ENCODE peak calls at places on chromosomes 6 and 20, in nine cellular contexts. One of them, this sample, is unnamed.
A peak's percentile ranks its signal among the peaks of the same experiment; 100 is the strongest.

GRCh38 chr20:60121903-60122302 is 163.7 kb downstream of the CDH26 start:
- DNase-seq in neural progenitor cell: no peak
- DNase-seq in SK-N-SH: no peak
- DNase-seq in GM23248: no peak
- DNase-seq in MM.1S: no peak
- DNase-seq in HCT116: no peak
- DNase-seq in PC-3: no peak
- DNase-seq in hepatocyte: no peak
- DNase-seq in OCI-LY7: no peak
- DNase-seq in this sample: no peak

GRCh38 chr6:41306187-41306854 is 19.8 kb upstream of the TREM1 start:
- DNase-seq in neural progenitor cell: peak; percentile 74
- DNase-seq in MM.1S: peak; percentile 56
- DNase-seq in PC-3: peak; percentile 82
- DNase-seq in GM23248: peak; percentile 58
- DNase-seq in OCI-LY7: peak; percentile 64
- DNase-seq in SK-N-SH: peak; percentile 54
- DNase-seq in hepatocyte: peak; percentile 81
- DNase-seq in HCT116: peak; percentile 58
- DNase-seq in this sample: peak; percentile 85

GRCh38 chr6:105648276-105648675 is 245.4 kb upstream of the PREP start:
- DNase-seq in neural progenitor cell: peak; percentile 27
- DNase-seq in PC-3: no peak
- DNase-seq in MM.1S: no peak
- DNase-seq in GM23248: no peak
- DNase-seq in OCI-LY7: no peak
- DNase-seq in HCT116: no peak
- DNase-seq in SK-N-SH: no peak
- DNase-seq in hepatocyte: no peak
- DNase-seq in this sample: peak; percentile 3

GRCh38 chr6:7991992-7992815 is 72.0 kb downstream of the BLOC1S5 start:
- DNase-seq in OCI-LY7: peak; percentile 76
- DNase-seq in GM23248: peak; percentile 90
- DNase-seq in SK-N-SH: peak; percentile 53
- DNase-seq in PC-3: peak; percentile 60
- DNase-seq in MM.1S: peak; percentile 78
- DNase-seq in neural progenitor cell: peak; percentile 33
- DNase-seq in HCT116: peak; percentile 24
- DNase-seq in hepatocyte: peak; percentile 44
- DNase-seq in this sample: peak; percentile 59

GRCh38 chr6:40520683-40521082 is 66.5 kb downstream of the LRFN2 start:
- DNase-seq in MM.1S: no peak
- DNase-seq in SK-N-SH: peak; percentile 33
- DNase-seq in HCT116: no peak
- DNase-seq in GM23248: no peak
- DNase-seq in hepatocyte: no peak
- DNase-seq in PC-3: no peak
- DNase-seq in neural progenitor cell: no peak
- DNase-seq in OCI-LY7: no peak
- DNase-seq in this sample: no peak

GRCh38 chr20:38113401-38114325 is 51.4 kb downstream of the TGM2 start:
- DNase-seq in PC-3: peak; percentile 40
- DNase-seq in neural progenitor cell: peak; percentile 72
- DNase-seq in HCT116: peak; percentile 27
- DNase-seq in GM23248: no peak
- DNase-seq in hepatocyte: peak; percentile 47
- DNase-seq in SK-N-SH: no peak
- DNase-seq in MM.1S: peak; percentile 9
- DNase-seq in OCI-LY7: peak; percentile 21
- DNase-seq in this sample: peak; percentile 90

GRCh38 chr6:113065606-113066005 is 718.5 kb downstream of the RFPL4B start:
- DNase-seq in PC-3: no peak
- DNase-seq in HCT116: no peak
- DNase-seq in hepatocyte: no peak
- DNase-seq in neural progenitor cell: peak; percentile 11
- DNase-seq in GM23248: peak; percentile 30
- DNase-seq in OCI-LY7: no peak
- DNase-seq in MM.1S: no peak
- DNase-seq in SK-N-SH: no peak
- DNase-seq in this sample: peak; percentile 12

GRCh38 chr6:149379977-149380376 is 20.1 kb upstream of the SUMO4 start:
- DNase-seq in hepatocyte: no peak
- DNase-seq in SK-N-SH: no peak
- DNase-seq in OCI-LY7: no peak
- DNase-seq in HCT116: no peak
- DNase-seq in PC-3: no peak
- DNase-seq in MM.1S: no peak
- DNase-seq in neural progenitor cell: no peak
- DNase-seq in GM23248: no peak
- DNase-seq in this sample: no peak

GRCh38 chr20:53258741-53259140 is 286.6 kb downstream of the TSHZ2 start:
- DNase-seq in neural progenitor cell: no peak
- DNase-seq in SK-N-SH: no peak
- DNase-seq in HCT116: no peak
- DNase-seq in OCI-LY7: no peak
- DNase-seq in MM.1S: no peak
- DNase-seq in GM23248: no peak
- DNase-seq in hepatocyte: no peak
- DNase-seq in PC-3: peak; percentile 15
- DNase-seq in this sample: no peak

GRCh38 chr6:15504581-15505350 is 158.1 kb downstream of the DTNBP1 start:
- DNase-seq in SK-N-SH: peak; percentile 87
- DNase-seq in GM23248: peak; percentile 96
- DNase-seq in MM.1S: no peak
- DNase-seq in hepatocyte: peak; percentile 83
- DNase-seq in HCT116: no peak
- DNase-seq in OCI-LY7: no peak
- DNase-seq in neural progenitor cell: no peak
- DNase-seq in PC-3: peak; percentile 97
- DNase-seq in this sample: no peak

GRCh38 chr6:143575440-143575839 is 63.9 kb upstream of the FUCA2 start:
- DNase-seq in PC-3: peak; percentile 76
- DNase-seq in hepatocyte: peak; percentile 84
- DNase-seq in GM23248: peak; percentile 83
- DNase-seq in MM.1S: peak; percentile 46
- DNase-seq in SK-N-SH: peak; percentile 79
- DNase-seq in HCT116: peak; percentile 73
- DNase-seq in neural progenitor cell: peak; percentile 76
- DNase-seq in OCI-LY7: peak; percentile 69
- DNase-seq in this sample: peak; percentile 81

GRCh38 chr6:145276746-145277145 is 458.6 kb downstream of the EPM2A start:
- DNase-seq in MM.1S: no peak
- DNase-seq in HCT116: no peak
- DNase-seq in OCI-LY7: no peak
- DNase-seq in neural progenitor cell: peak; percentile 31
- DNase-seq in GM23248: peak; percentile 18
- DNase-seq in hepatocyte: no peak
- DNase-seq in SK-N-SH: no peak
- DNase-seq in PC-3: no peak
- DNase-seq in this sample: no peak

GRCh38 chr20:25058797-25059486 is 1.0 kb upstream of the ACSS1 start:
- DNase-seq in GM23248: peak; percentile 30
- DNase-seq in neural progenitor cell: peak; percentile 40
- DNase-seq in SK-N-SH: peak; percentile 49
- DNase-seq in OCI-LY7: no peak
- DNase-seq in PC-3: peak; percentile 37
- DNase-seq in hepatocyte: peak; percentile 60
- DNase-seq in MM.1S: no peak
- DNase-seq in HCT116: no peak
- DNase-seq in this sample: peak; percentile 23

GRCh38 chr20:64112691-64113443 is 5.5 kb upstream of the NPBWR2 start:
- DNase-seq in neural progenitor cell: no peak
- DNase-seq in GM23248: no peak
- DNase-seq in SK-N-SH: peak; percentile 16
- DNase-seq in hepatocyte: no peak
- DNase-seq in MM.1S: no peak
- DNase-seq in HCT116: no peak
- DNase-seq in OCI-LY7: no peak
- DNase-seq in PC-3: no peak
- DNase-seq in this sample: peak; percentile 1

GRCh38 chr6:140441256-140441655 is 1066.8 kb upstream of the CITED2 start:
- DNase-seq in neural progenitor cell: peak; percentile 74
- DNase-seq in SK-N-SH: peak; percentile 11
- DNase-seq in hepatocyte: peak; percentile 76
- DNase-seq in HCT116: no peak
- DNase-seq in GM23248: peak; percentile 28
- DNase-seq in MM.1S: no peak
- DNase-seq in OCI-LY7: no peak
- DNase-seq in PC-3: peak; percentile 58
- DNase-seq in this sample: peak; percentile 69

GRCh38 chr20:45732199-45732598 is 10.1 kb downstream of the SPINT4 start:
- DNase-seq in hepatocyte: no peak
- DNase-seq in PC-3: no peak
- DNase-seq in HCT116: no peak
- DNase-seq in OCI-LY7: peak; percentile 2
- DNase-seq in GM23248: no peak
- DNase-seq in neural progenitor cell: no peak
- DNase-seq in MM.1S: no peak
- DNase-seq in SK-N-SH: no peak
- DNase-seq in this sample: no peak

GRCh38 chr20:4229415-4229814 is 214.1 kb upstream of the RNF24 start:
- DNase-seq in neural progenitor cell: no peak
- DNase-seq in GM23248: no peak
- DNase-seq in MM.1S: no peak
- DNase-seq in OCI-LY7: no peak
- DNase-seq in SK-N-SH: no peak
- DNase-seq in hepatocyte: no peak
- DNase-seq in HCT116: no peak
- DNase-seq in PC-3: no peak
- DNase-seq in this sample: no peak

GRCh38 chr20:4226330-4227084 is 211.1 kb upstream of the RNF24 start:
- DNase-seq in PC-3: no peak
- DNase-seq in GM23248: no peak
- DNase-seq in OCI-LY7: no peak
- DNase-seq in SK-N-SH: no peak
- DNase-seq in neural progenitor cell: no peak
- DNase-seq in MM.1S: no peak
- DNase-seq in HCT116: no peak
- DNase-seq in hepatocyte: no peak
- DNase-seq in this sample: no peak

GRCh38 chr20:4225778-4226177 is 210.4 kb upstream of the RNF24 start:
- DNase-seq in MM.1S: no peak
- DNase-seq in PC-3: peak; percentile 91
- DNase-seq in hepatocyte: peak; percentile 41
- DNase-seq in HCT116: no peak
- DNase-seq in SK-N-SH: no peak
- DNase-seq in neural progenitor cell: no peak
- DNase-seq in OCI-LY7: no peak
- DNase-seq in GM23248: peak; percentile 97
- DNase-seq in this sample: no peak

GRCh38 chr20:4230185-4230584 is 214.8 kb upstream of the RNF24 start:
- DNase-seq in SK-N-SH: no peak
- DNase-seq in hepatocyte: no peak
- DNase-seq in neural progenitor cell: no peak
- DNase-seq in MM.1S: no peak
- DNase-seq in OCI-LY7: no peak
- DNase-seq in GM23248: no peak
- DNase-seq in PC-3: no peak
- DNase-seq in HCT116: no peak
- DNase-seq in this sample: no peak

DNA sequence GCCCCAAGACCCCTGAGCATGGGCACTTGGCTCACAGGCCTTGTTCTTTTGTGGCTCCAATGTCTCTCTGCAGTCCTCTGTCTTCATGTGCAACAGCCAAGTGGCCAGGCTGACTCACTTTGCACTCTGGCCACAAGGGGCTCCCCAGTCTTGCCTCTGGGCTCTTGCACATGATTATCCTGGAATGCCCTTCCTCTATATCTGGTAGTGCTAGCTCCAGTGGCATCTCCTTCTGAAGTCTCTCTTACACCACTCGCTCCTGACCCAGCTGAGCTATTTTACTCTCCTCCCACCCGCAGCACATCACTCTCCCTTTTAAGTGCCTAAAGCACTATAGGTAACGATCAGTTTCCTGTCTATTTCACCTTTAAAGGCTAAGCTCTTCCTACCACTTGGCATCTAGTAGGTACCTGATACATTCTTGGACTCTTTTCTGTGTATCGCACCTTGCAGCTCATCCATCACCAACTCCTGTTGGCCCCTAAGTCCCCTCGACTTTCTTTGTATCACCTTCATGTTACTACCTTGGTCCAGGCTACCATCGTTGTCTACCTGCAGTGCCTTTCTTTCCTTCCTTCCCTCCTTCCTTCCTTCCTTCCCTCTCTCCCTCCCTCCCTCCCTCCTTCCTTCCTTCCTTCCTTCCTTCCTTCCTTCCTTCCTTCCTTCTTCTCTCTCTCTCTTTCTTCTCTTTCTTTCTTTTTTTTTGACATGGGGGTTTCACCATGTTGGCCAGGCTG is 211.9 kb upstream of the RNF24 start:
- DNase-seq in neural progenitor cell: peak; percentile 45
- DNase-seq in GM23248: peak; percentile 87
- DNase-seq in SK-N-SH: no peak
- DNase-seq in HCT116: no peak
- DNase-seq in OCI-LY7: peak; percentile 8
- DNase-seq in MM.1S: peak; percentile 16
- DNase-seq in hepatocyte: no peak
- DNase-seq in PC-3: peak; percentile 69
- DNase-seq in this sample: peak; percentile 80
- TF ChIP-seq EZH2phosphoT487 in neural progenitor cell: no peak
- TF ChIP-seq EZH2phosphoT487 in GM23248: no peak
- TF ChIP-seq EZH2phosphoT487 in SK-N-SH: no peak
- TF ChIP-seq EZH2phosphoT487 in HCT116: no peak
- TF ChIP-seq EZH2phosphoT487 in OCI-LY7: no peak
- TF ChIP-seq EZH2phosphoT487 in MM.1S: no peak
- TF ChIP-seq EZH2phosphoT487 in hepatocyte: no peak
- TF ChIP-seq EZH2phosphoT487 in PC-3: no peak
- TF ChIP-seq EZH2phosphoT487 in this sample: no peak

GRCh38 chr20:19531446-19531845 is 226.6 kb upstream of the RIN2 start:
- DNase-seq in HCT116: no peak
- DNase-seq in PC-3: peak; percentile 17
- DNase-seq in SK-N-SH: no peak
- DNase-seq in neural progenitor cell: no peak
- DNase-seq in GM23248: no peak
- DNase-seq in hepatocyte: no peak
- DNase-seq in OCI-LY7: no peak
- DNase-seq in MM.1S: no peak
- DNase-seq in this sample: no peak
- TF ChIP-seq EZH2phosphoT487 in HCT116: no peak
- TF ChIP-seq EZH2phosphoT487 in PC-3: no peak
- TF ChIP-seq EZH2phosphoT487 in SK-N-SH: no peak
- TF ChIP-seq EZH2phosphoT487 in neural progenitor cell: no peak
- TF ChIP-seq EZH2phosphoT487 in GM23248: no peak
- TF ChIP-seq EZH2phosphoT487 in hepatocyte: no peak
- TF ChIP-seq EZH2phosphoT487 in OCI-LY7: no peak
- TF ChIP-seq EZH2phosphoT487 in MM.1S: no peak
- TF ChIP-seq EZH2phosphoT487 in this sample: no peak

GRCh38 chr6:50762798-50763197 is 49.5 kb downstream of the TFAP2D start:
- DNase-seq in SK-N-SH: no peak
- DNase-seq in hepatocyte: no peak
- DNase-seq in PC-3: no peak
- DNase-seq in GM23248: peak; percentile 2
- DNase-seq in MM.1S: no peak
- DNase-seq in neural progenitor cell: no peak
- DNase-seq in OCI-LY7: no peak
- DNase-seq in HCT116: no peak
- DNase-seq in this sample: no peak
- TF ChIP-seq EZH2phosphoT487 in SK-N-SH: no peak
- TF ChIP-seq EZH2phosphoT487 in hepatocyte: no peak
- TF ChIP-seq EZH2phosphoT487 in PC-3: no peak
- TF ChIP-seq EZH2phosphoT487 in GM23248: no peak
- TF ChIP-seq EZH2phosphoT487 in MM.1S: no peak
- TF ChIP-seq EZH2phosphoT487 in neural progenitor cell: no peak
- TF ChIP-seq EZH2phosphoT487 in OCI-LY7: no peak
- TF ChIP-seq EZH2phosphoT487 in HCT116: no peak
- TF ChIP-seq EZH2phosphoT487 in this sample: no peak

GRCh38 chr6:64932486-64932885 is 774.5 kb downstream of the EYS start:
- DNase-seq in HCT116: no peak
- DNase-seq in GM23248: no peak
- DNase-seq in PC-3: no peak
- DNase-seq in SK-N-SH: no peak
- DNase-seq in neural progenitor cell: no peak
- DNase-seq in OCI-LY7: no peak
- DNase-seq in hepatocyte: peak; percentile 14
- DNase-seq in MM.1S: no peak
- DNase-seq in this sample: no peak
- TF ChIP-seq EZH2phosphoT487 in HCT116: no peak
- TF ChIP-seq EZH2phosphoT487 in GM23248: no peak
- TF ChIP-seq EZH2phosphoT487 in PC-3: no peak
- TF ChIP-seq EZH2phosphoT487 in SK-N-SH: no peak
- TF ChIP-seq EZH2phosphoT487 in neural progenitor cell: no peak
- TF ChIP-seq EZH2phosphoT487 in OCI-LY7: no peak
- TF ChIP-seq EZH2phosphoT487 in hepatocyte: no peak
- TF ChIP-seq EZH2phosphoT487 in MM.1S: no peak
- TF ChIP-seq EZH2phosphoT487 in this sample: no peak

This sample was measured in GM23338.